ENCODE peak calls at places on chromosomes 16 and 17, in seven cellular contexts. H is A673; E is T-cell; W is stimulated activated naive CD8-positive, alpha-beta T cell treated with anti-CD3 and anti-CD28 coated beads, Interleukin-15, Interleukin-2, amounts not matched to agents 100 U/mL and 50 U/mL, for 24 hours; R is cardiac fibroblast; J is stimulated activated CD4-positive, alpha-beta T cell treated with anti-CD3 and anti-CD28 coated beads, Interleukin-15, amount 100 ng/mL, for 1 hour; G is IMR-90. V is an unnamed sample.

GRCh38 chr17:53217311-53217710 is 605.4 kb upstream of the KIF2B start:
- DNase-seq in H (no peak), E (no peak), W (no peak), R (no peak), J (no peak), G (no peak), V (no peak)

GRCh38 chr16:11497329-11497805 is 89.4 kb downstream of the LITAF start:
- DNase-seq in H (peak), E (peak), W (peak), R (peak), J (no peak), G (peak), V (peak)

GRCh38 chr16:21654881-21655280 is 2.5 kb upstream of the IGSF6 start:
- DNase-seq in H (no peak), E (no peak), W (no peak), R (no peak), J (no peak), G (no peak), V (no peak)

GRCh38 chr17:79983456-79983855 is 52.2 kb downstream of the TBC1D16 start:
- DNase-seq in H (no peak), E (no peak), W (no peak), R (no peak), J (no peak), G (no peak), V (no peak)

GRCh38 chr17:74542727-74543383 is 3.1 kb downstream of the CD300C start:
- DNase-seq in H (no peak), E (no peak), W (no peak), R (no peak), J (no peak), G (no peak), V (no peak)

GRCh38 chr17:20066253-20066652 is 57.1 kb downstream of the SPECC1 start:
- DNase-seq in H (no peak), E (no peak), W (no peak), R (peak), J (no peak), G (peak), V (peak)

GRCh38 chr17:80166446-80166845 is 3.4 kb upstream of the CARD14 start:
- DNase-seq in H (no peak), E (no peak), W (no peak), R (no peak), J (no peak), G (no peak), V (no peak)

GRCh38 chr17:36814958-36815357 is 122.3 kb upstream of the LHX1 start:
- DNase-seq in H (no peak), E (no peak), W (no peak), R (no peak), J (no peak), G (no peak), V (no peak)

GRCh38 chr17:42155614-42156045 is 841 bp upstream of the RAB5C start:
- DNase-seq in H (no peak), E (no peak), W (no peak), R (no peak), J (no peak), G (no peak), V (no peak)

GRCh38 chr16:67148656-67149275 is 2.0 kb downstream of the B3GNT9 start:
- DNase-seq in H (no peak), E (no peak), W (no peak), R (no peak), J (no peak), G (no peak), V (no peak)

GRCh38 chr16:66606000-66606751 is 1.7 kb downstream of the CMTM3 start:
- DNase-seq in H (no peak), E (no peak), W (no peak), R (no peak), J (no peak), G (no peak), V (no peak)

GRCh38 chr17:76240461-76241204 is at the start of gene RNF157:
- DNase-seq in H (peak), E (peak), W (peak), R (no peak), J (peak), G (peak), V (peak)

GRCh38 chr17:78251773-78252103 is 20.3 kb downstream of the TMEM235 start:
- DNase-seq in H (no peak), E (no peak), W (no peak), R (no peak), J (no peak), G (no peak), V (no peak)

GRCh38 chr16:49849709-49850108 is 6.2 kb downstream of the ZNF423 start:
- DNase-seq in H (no peak), E (no peak), W (no peak), R (no peak), J (no peak), G (no peak), V (no peak)

GRCh38 chr16:20064520-20064919 is 9.2 kb downstream of the GPR139 start:
- DNase-seq in H (no peak), E (no peak), W (no peak), R (no peak), J (no peak), G (no peak), V (no peak)

GRCh38 chr17:61284174-61284573 is 115.5 kb upstream of the TBX2 start:
- DNase-seq in H (no peak), E (no peak), W (no peak), R (peak), J (no peak), G (peak), V (peak)

GRCh38 chr17:65530985-65531507 is 30.4 kb downstream of the AXIN2 start:
- DNase-seq in H (no peak), E (no peak), W (no peak), R (peak), J (no peak), G (peak), V (peak)

GRCh38 chr17:80752369-80752705 is 207.7 kb downstream of the RPTOR start:
- DNase-seq in H (no peak), E (no peak), W (no peak), R (no peak), J (no peak), G (no peak), V (no peak)

V was measured in fibroblast of pulmonary artery.